ENCODE peak calls at places on chromosomes 12 and 14, in five cellular contexts. B is NB4, V is A549, M is fibroblast of lung, T is AG09309. L is an unnamed sample.

GRCh38 chr12:52497975-52498374 is 4.9 kb upstream of the KRT6A start:
- DNase-seq in B (no peak), V (no peak), M (no peak), T (no peak), L (no peak)

GRCh38 chr12:68934392-68934791 is 1.4 kb upstream of the CPM start:
- DNase-seq in B (no peak), V (no peak), M (no peak), T (no peak), L (no peak)

GRCh38 chr12:123013185-123014095 is 33.0 kb downstream of the ARL6IP4 start:
- DNase-seq in B (no peak), V (no peak), M (no peak), T (no peak), L (no peak)

GRCh38 chr12:57433370-57433769 is 1.2 kb upstream of the INHBC start:
- DNase-seq in B (no peak), V (no peak), M (no peak), T (no peak), L (no peak)

GRCh38 chr12:10849425-10849878 is at the start of gene PRR4:
- DNase-seq in B (no peak), V (no peak), M (no peak), T (no peak), L (no peak)

GRCh38 chr12:112096667-112097066 is 11.9 kb downstream of the NAA25 start:
- DNase-seq in B (peak), V (peak), M (peak), T (no peak), L (peak)

GRCh38 chr12:31020385-31021166 is 53.1 kb upstream of the DDX11 start:
- DNase-seq in B (no peak), V (no peak), M (no peak), T (no peak), L (no peak)

GRCh38 chr12:121391619-121392324 is 8.1 kb upstream of the RNF34 start:
- DNase-seq in B (peak), V (no peak), M (peak), T (no peak), L (peak)

GRCh38 chr12:91099836-91100235 is 11.5 kb downstream of the LUM start:
- DNase-seq in B (no peak), V (no peak), M (no peak), T (no peak), L (no peak)

GRCh38 chr14:100628225-100628624 is 41.0 kb upstream of the BEGAIN start:
- DNase-seq in B (no peak), V (no peak), M (no peak), T (no peak), L (no peak)

GRCh38 chr14:85590784-85591183 is 60.8 kb downstream of the FLRT2 start:
- DNase-seq in B (no peak), V (no peak), M (no peak), T (no peak), L (no peak)

GRCh38 chr14:97276573-97276972 is 479.4 kb downstream of the VRK1 start:
- DNase-seq in B (no peak), V (no peak), M (no peak), T (no peak), L (no peak)

GRCh38 chr14:101865288-101865687 is 99.1 kb upstream of the DYNC1H1 start:
- DNase-seq in B (no peak), V (no peak), M (no peak), T (no peak), L (no peak)

GRCh38 chr12:39620664-39621658 is 1.4 kb upstream of the ABCD2 start:
- DNase-seq in B (no peak), V (no peak), M (peak), T (no peak), L (no peak)

GRCh38 chr12:32032205-32032810 is 73.1 kb downstream of the RESF1 start:
- DNase-seq in B (no peak), V (no peak), M (peak), T (peak), L (peak)

GRCh38 chr14:37145395-37145794 is 27.0 kb downstream of the SLC25A21 start:
- DNase-seq in B (no peak), V (no peak), M (no peak), T (no peak), L (no peak)

GRCh38 chr12:104121001-104121400 is 17.0 kb downstream of the NFYB start:
- DNase-seq in B (no peak), V (peak), M (peak), T (peak), L (no peak)

GRCh38 chr12:109740694-109741245 is 27.1 kb downstream of the FAM222A start:
- DNase-seq in B (no peak), V (no peak), M (no peak), T (no peak), L (no peak)

DNA sequence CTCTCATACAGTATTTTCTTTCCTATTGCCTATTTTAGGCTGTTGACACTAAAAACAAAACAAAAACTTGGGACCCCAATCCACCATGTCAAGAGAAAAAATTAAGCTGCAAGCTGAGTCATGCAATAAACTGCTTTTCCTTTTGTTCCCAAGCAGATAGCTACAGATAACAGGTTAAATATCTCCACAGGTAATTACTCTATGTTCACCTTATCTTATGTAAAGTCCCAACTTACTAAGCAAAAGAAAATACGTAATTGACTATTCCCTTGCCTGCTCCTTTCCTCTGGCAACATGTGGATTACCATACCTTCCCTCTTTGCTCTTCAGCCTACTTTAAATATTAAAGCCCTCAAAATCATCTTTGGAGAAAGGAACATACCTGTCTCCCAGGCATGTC is 19.2 kb upstream of the COX16 start:
- DNase-seq in B (no peak), V (no peak), M (no peak), T (no peak), L (no peak)
- TF ChIP-seq CTCF in B (no peak), V (no peak), M (no peak), T (no peak), L (no peak)

DNA sequence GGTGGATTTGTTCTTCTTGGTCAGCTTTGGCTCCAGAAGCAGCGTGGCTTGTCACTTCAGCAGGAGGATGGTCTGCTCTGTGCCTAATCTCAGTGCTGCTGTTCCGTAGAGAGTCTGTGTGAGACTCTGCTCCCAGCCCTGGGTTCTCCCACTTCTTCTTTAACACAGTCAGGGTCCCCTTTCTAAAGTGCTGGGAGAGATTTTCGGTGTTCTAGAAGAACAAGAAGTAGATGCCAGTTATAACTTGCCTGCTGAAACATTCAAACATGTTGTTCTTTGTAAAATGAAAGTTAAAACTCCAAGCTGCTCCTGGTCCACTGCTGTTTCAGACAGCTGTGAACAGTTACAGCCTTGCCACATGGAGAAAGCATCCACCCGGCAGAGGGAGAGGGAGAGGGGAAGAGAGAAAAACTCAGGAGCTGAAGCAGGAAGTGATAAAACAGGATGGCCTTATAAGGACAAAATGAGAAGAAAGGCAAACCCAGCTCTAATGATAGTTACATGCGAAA is 55.2 kb upstream of the CERS5 start:
- DNase-seq in B (peak), V (no peak), M (peak), T (peak), L (peak)
- TF ChIP-seq CTCF in B (no peak), V (no peak), M (peak), T (peak), L (no peak)

GRCh38 chr14:59020382-59020781 is 168.1 kb upstream of the DAAM1 start:
- DNase-seq in B (peak), V (no peak), M (peak), T (no peak), L (peak)
- TF ChIP-seq CTCF in B (peak), V (peak), M (peak), T (peak), L (peak)

DNA sequence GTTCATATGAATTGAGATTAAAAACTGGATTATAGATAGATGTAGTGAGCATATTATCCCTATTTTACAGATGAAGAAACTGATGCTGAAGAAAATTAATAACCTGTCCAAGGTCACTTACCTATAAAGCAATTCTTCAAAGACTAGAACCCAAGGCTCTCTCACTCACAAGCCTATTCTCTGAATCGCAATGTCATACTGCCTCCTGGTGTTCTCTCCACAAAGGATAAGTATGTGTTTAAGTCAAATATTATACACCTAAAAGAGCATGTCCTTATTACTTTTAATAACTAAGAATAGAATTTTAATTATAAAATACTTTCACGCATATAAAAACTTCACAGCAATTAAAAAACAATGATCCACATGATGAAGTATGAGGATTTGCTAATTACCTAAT is 721.3 kb upstream of the USP15 start:
- DNase-seq in B (peak), V (no peak), M (peak), T (no peak), L (no peak)
- TF ChIP-seq CTCF in B (no peak), V (no peak), M (no peak), T (no peak), L (peak)

L was measured in hepatocyte.